ENCODE peak calls at places on chromosomes 16 and 17, in four cellular contexts. One of them, this sample, is unnamed.

GRCh38 chr17:61309857-61310256 is 89.8 kb upstream of the TBX2 start:
- DNase-seq in H1: no peak
- DNase-seq in HepG2: no peak
- DNase-seq in GM12878: no peak
- DNase-seq in this sample: no peak

GRCh38 chr17:49776864-49777263 is 11.6 kb upstream of the KAT7 start:
- DNase-seq in H1: no peak
- DNase-seq in HepG2: no peak
- DNase-seq in GM12878: no peak
- DNase-seq in this sample: no peak

GRCh38 chr17:29930399-29931010 is 477 bp upstream of the SSH2 start:
- DNase-seq in H1: peak; percentile 49
- DNase-seq in HepG2: peak; percentile 3
- DNase-seq in GM12878: no peak
- DNase-seq in this sample: no peak

GRCh38 chr16:13631916-13632315 is 288.0 kb upstream of the ERCC4 start:
- DNase-seq in H1: no peak
- DNase-seq in HepG2: no peak
- DNase-seq in GM12878: no peak
- DNase-seq in this sample: no peak

GRCh38 chr16:3952342-3953131 is 72.0 kb upstream of the CREBBP start:
- DNase-seq in H1: no peak
- DNase-seq in HepG2: no peak
- DNase-seq in GM12878: no peak
- DNase-seq in this sample: no peak

GRCh38 chr17:18259621-18260331 is 686 bp upstream of the MIEF2 start:
- DNase-seq in H1: no peak
- DNase-seq in HepG2: peak; percentile 34
- DNase-seq in GM12878: no peak
- DNase-seq in this sample: no peak

GRCh38 chr17:50443492-50444051 is 17.6 kb downstream of the ACSF2 start:
- DNase-seq in H1: no peak
- DNase-seq in HepG2: no peak
- DNase-seq in GM12878: no peak
- DNase-seq in this sample: no peak

GRCh38 chr17:51322390-51323029 is 62.2 kb downstream of the UTP18 start:
- DNase-seq in H1: no peak
- DNase-seq in HepG2: peak; percentile 66
- DNase-seq in GM12878: no peak
- DNase-seq in this sample: no peak

GRCh38 chr16:12535535-12536411 is 267.9 kb downstream of the CPPED1 start:
- DNase-seq in H1: peak; percentile 53
- DNase-seq in HepG2: peak; percentile 42
- DNase-seq in GM12878: peak; percentile 97
- DNase-seq in this sample: peak; percentile 48

GRCh38 chr16:15993946-15994665 is 44.7 kb downstream of the ABCC1 start:
- DNase-seq in H1: no peak
- DNase-seq in HepG2: no peak
- DNase-seq in GM12878: no peak
- DNase-seq in this sample: no peak

GRCh38 chr16:81321039-81321438 is 6.3 kb downstream of the GAN start:
- DNase-seq in H1: no peak
- DNase-seq in HepG2: no peak
- DNase-seq in GM12878: no peak
- DNase-seq in this sample: no peak

GRCh38 chr17:75557075-75557851 is 30.3 kb upstream of the MYO15B start:
- DNase-seq in H1: no peak
- DNase-seq in HepG2: peak; percentile 98
- DNase-seq in GM12878: no peak
- DNase-seq in this sample: no peak

GRCh38 chr17:36578671-36579070 is 13.0 kb upstream of the DHRS11 start:
- DNase-seq in H1: no peak
- DNase-seq in HepG2: no peak
- DNase-seq in GM12878: no peak
- DNase-seq in this sample: no peak

GRCh38 chr16:19297454-19297853 is 11.9 kb downstream of the CLEC19A start:
- DNase-seq in H1: no peak
- DNase-seq in HepG2: no peak
- DNase-seq in GM12878: no peak
- DNase-seq in this sample: no peak

GRCh38 chr17:78001182-78001581 is 42.7 kb downstream of the TNRC6C start:
- DNase-seq in H1: no peak
- DNase-seq in HepG2: no peak
- DNase-seq in GM12878: no peak
- DNase-seq in this sample: no peak

GRCh38 chr17:49497147-49498036 is 2.3 kb downstream of the NGFR start:
- DNase-seq in H1: peak; percentile 81
- DNase-seq in HepG2: no peak
- DNase-seq in GM12878: no peak
- DNase-seq in this sample: no peak

GRCh38 chr17:19401321-19402010 is 9.6 kb upstream of the RNF112 start:
- DNase-seq in H1: no peak
- DNase-seq in HepG2: no peak
- DNase-seq in GM12878: no peak
- DNase-seq in this sample: no peak

GRCh38 chr17:9290226-9290613 is 268.9 kb downstream of the NTN1 start:
- DNase-seq in H1: no peak
- DNase-seq in HepG2: no peak
- DNase-seq in GM12878: no peak
- DNase-seq in this sample: no peak

GRCh38 chr16:10579965-10580918 is at the start of gene EMP2:
- DNase-seq in H1: peak; percentile 90
- DNase-seq in HepG2: peak; percentile 84
- DNase-seq in GM12878: no peak
- DNase-seq in this sample: peak; percentile 46

GRCh38 chr17:16477255-16477654 is 14.7 kb downstream of the LRRC75A start:
- DNase-seq in H1: no peak
- DNase-seq in HepG2: peak; percentile 38
- DNase-seq in GM12878: no peak
- DNase-seq in this sample: no peak

GRCh38 chr17:78872486-78872885 is 30.5 kb downstream of the CEP295NL start:
- DNase-seq in H1: no peak
- DNase-seq in HepG2: no peak
- DNase-seq in GM12878: no peak
- DNase-seq in this sample: no peak

GRCh38 chr17:2736956-2737355 is 12.5 kb downstream of the CCDC92B start:
- DNase-seq in H1: no peak
- DNase-seq in HepG2: no peak
- DNase-seq in GM12878: no peak
- DNase-seq in this sample: no peak

GRCh38 chr17:68452724-68453290 is 4.5 kb downstream of the WIPI1 start:
- DNase-seq in H1: no peak
- DNase-seq in HepG2: no peak
- DNase-seq in GM12878: no peak
- DNase-seq in this sample: no peak

GRCh38 chr17:45287526-45288264 is 25.8 kb upstream of the SPATA32 start:
- DNase-seq in H1: no peak
- DNase-seq in HepG2: no peak
- DNase-seq in GM12878: no peak
- DNase-seq in this sample: no peak

GRCh38 chr17:45290269-45290765 is 26.5 kb downstream of the MAP3K14 start:
- DNase-seq in H1: no peak
- DNase-seq in HepG2: no peak
- DNase-seq in GM12878: no peak
- DNase-seq in this sample: no peak

GRCh38 chr17:45288825-45289224 is 26.9 kb upstream of the SPATA32 start:
- DNase-seq in H1: no peak
- DNase-seq in HepG2: no peak
- DNase-seq in GM12878: no peak
- DNase-seq in this sample: no peak

GRCh38 chr17:45291170-45291805 is 25.5 kb downstream of the MAP3K14 start:
- DNase-seq in H1: no peak
- DNase-seq in HepG2: no peak
- DNase-seq in GM12878: no peak
- DNase-seq in this sample: no peak

GRCh38 chr17:45289316-45290268 is 27.2 kb downstream of the MAP3K14 start:
- DNase-seq in H1: no peak
- DNase-seq in HepG2: no peak
- DNase-seq in GM12878: no peak
- DNase-seq in this sample: no peak
- TF ChIP-seq TAF1 in H1: no peak
- TF ChIP-seq TAF1 in HepG2: no peak
- TF ChIP-seq TAF1 in GM12878: no peak
- TF ChIP-seq TAF1 in this sample: no peak

GRCh38 chr16:31262084-31262483 is 2.3 kb downstream of the ITGAM start:
- DNase-seq in H1: no peak
- DNase-seq in HepG2: no peak
- DNase-seq in GM12878: no peak
- DNase-seq in this sample: no peak

GRCh38 chr16:31268033-31268365 is 8.2 kb downstream of the ITGAM start:
- DNase-seq in H1: no peak
- DNase-seq in HepG2: no peak
- DNase-seq in GM12878: no peak
- DNase-seq in this sample: no peak

GRCh38 chr16:31268891-31269290 is 9.1 kb downstream of the ITGAM start:
- DNase-seq in H1: peak; percentile 41
- DNase-seq in HepG2: no peak
- DNase-seq in GM12878: no peak
- DNase-seq in this sample: no peak

GRCh38 chr16:31267332-31268032 is 7.7 kb downstream of the ITGAM start:
- DNase-seq in H1: peak; percentile 41
- DNase-seq in HepG2: no peak
- DNase-seq in GM12878: no peak
- DNase-seq in this sample: no peak

GRCh38 chr16:31265329-31266245 is 5.8 kb downstream of the ITGAM start:
- DNase-seq in H1: peak; percentile 60
- DNase-seq in HepG2: no peak
- DNase-seq in GM12878: peak; percentile 79
- DNase-seq in this sample: peak; percentile 61
- TF ChIP-seq POLR2AphosphoS5 in H1: no peak
- TF ChIP-seq POLR2AphosphoS5 in HepG2: no peak
- TF ChIP-seq POLR2AphosphoS5 in GM12878: peak; percentile 66
- TF ChIP-seq POLR2AphosphoS5 in this sample: peak; percentile 44

GRCh38 chr17:82212331-82213250 is at the start of gene CCDC57:
- DNase-seq in H1: peak; percentile 88
- DNase-seq in HepG2: peak; percentile 61
- DNase-seq in GM12878: no peak
- DNase-seq in this sample: peak; percentile 97
- TF ChIP-seq POLR2A in H1: no peak
- TF ChIP-seq POLR2A in HepG2: no peak
- TF ChIP-seq POLR2A in GM12878: peak; percentile 68
- TF ChIP-seq POLR2A in this sample: peak; percentile 53

GRCh38 chr17:59684967-59685366 is 22.3 kb downstream of the PTRH2 start:
- DNase-seq in H1: no peak
- DNase-seq in HepG2: no peak
- DNase-seq in GM12878: no peak
- DNase-seq in this sample: no peak

GRCh38 chr17:59683283-59683682 is 23.9 kb downstream of the PTRH2 start:
- DNase-seq in H1: no peak
- DNase-seq in HepG2: no peak
- DNase-seq in GM12878: no peak
- DNase-seq in this sample: no peak

GRCh38 chr17:59675231-59675630 is 32.0 kb downstream of the PTRH2 start:
- DNase-seq in H1: no peak
- DNase-seq in HepG2: no peak
- DNase-seq in GM12878: no peak
- DNase-seq in this sample: no peak

GRCh38 chr17:59678946-59679345 is 28.3 kb downstream of the PTRH2 start:
- DNase-seq in H1: no peak
- DNase-seq in HepG2: no peak
- DNase-seq in GM12878: no peak
- DNase-seq in this sample: no peak

DNA sequence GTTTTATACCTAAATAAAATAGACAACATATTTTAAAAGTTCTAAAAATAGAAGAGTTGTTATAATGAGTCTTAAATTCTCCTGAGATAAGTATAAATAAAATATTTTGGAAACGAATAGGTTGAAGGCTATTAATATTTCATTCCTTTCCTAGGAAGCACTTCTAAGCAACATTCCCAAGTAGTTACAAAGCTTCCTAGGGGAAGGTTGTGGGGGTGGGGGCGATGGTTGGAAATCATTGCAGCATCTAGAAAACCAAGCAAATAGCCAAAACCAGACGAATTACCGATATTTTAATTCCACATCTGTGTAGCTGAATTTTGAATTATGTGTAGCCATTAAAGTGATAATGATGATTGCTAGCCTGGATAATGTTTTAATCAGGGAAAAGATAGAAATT is 26.9 kb downstream of the PTRH2 start:
- DNase-seq in H1: no peak
- DNase-seq in HepG2: no peak
- DNase-seq in GM12878: no peak
- DNase-seq in this sample: no peak
- TF ChIP-seq TAF1 in H1: no peak
- TF ChIP-seq TAF1 in HepG2: no peak
- TF ChIP-seq TAF1 in GM12878: no peak
- TF ChIP-seq TAF1 in this sample: no peak

DNA sequence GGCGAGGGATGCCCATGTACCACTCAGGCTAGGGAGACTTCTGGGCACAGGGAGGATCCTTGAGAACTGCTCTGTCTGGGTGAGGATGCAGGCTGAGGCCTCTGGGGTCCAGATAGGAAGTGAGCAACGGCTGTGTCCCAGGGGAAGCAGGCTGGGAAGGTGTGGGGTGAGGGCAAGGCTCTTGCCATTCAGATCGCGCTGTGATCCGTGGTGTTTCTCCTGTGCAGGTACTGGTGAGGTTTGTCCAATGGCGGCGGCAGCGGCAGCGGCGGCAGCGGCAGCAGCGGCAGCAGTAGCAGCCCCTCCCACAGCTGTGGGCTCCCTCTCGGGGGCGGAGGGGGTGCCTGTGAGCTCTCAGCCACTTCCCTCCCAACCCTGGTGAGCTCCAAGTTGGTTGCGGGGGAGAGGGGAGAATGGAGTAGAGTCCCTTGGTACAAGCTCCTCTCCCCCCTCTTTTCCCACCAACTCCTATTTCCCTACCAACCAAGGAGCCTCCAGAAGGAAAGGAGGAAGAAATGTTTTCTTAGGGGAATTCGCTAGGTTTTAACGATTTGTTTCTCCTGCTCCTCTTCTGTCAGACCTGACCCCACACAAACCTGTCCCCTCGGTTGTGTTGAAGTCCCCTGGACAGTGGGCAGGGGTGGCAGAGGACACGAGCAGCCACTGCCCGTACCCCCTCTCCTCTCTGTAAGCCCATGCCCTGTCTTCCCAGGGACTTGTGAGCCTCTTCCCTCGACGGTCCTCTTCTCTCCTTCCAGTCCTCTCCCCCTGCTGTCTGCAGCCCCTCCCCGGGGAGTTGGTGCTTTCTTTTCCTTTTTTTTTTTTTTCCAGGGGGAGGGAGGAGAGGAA is 1.9 kb upstream of the PRRT2 start:
- DNase-seq in H1: no peak
- DNase-seq in HepG2: no peak
- DNase-seq in GM12878: no peak
- DNase-seq in this sample: no peak
- TF ChIP-seq POLR2AphosphoS5 in H1: no peak
- TF ChIP-seq POLR2AphosphoS5 in HepG2: no peak
- TF ChIP-seq POLR2AphosphoS5 in GM12878: no peak
- TF ChIP-seq POLR2AphosphoS5 in this sample: peak; percentile 46

This sample was measured in GM12892.